ENCODE peak calls at places on chromosomes 13 and 19, in seven cellular contexts. S is H1, G is HepG2, F is K562, T is HCT116, M is SK-N-SH, D is GM12878. U is an unnamed sample.

GRCh38 chr19:6610934-6611370 is 20.0 kb upstream of the CD70 start:
- DNase-seq in S (no peak), G (no peak), F (no peak), T (peak), M (no peak), D (no peak), U (no peak)

GRCh38 chr13:37386276-37386675 is 212.3 kb downstream of the POSTN start:
- DNase-seq in S (no peak), G (no peak), F (no peak), T (no peak), M (no peak), D (no peak), U (no peak)

GRCh38 chr13:35356572-35356971 is 119.9 kb downstream of the MAB21L1 start:
- DNase-seq in S (no peak), G (no peak), F (no peak), T (no peak), M (no peak), D (no peak), U (no peak)

GRCh38 chr19:36771275-36772231 is 1.1 kb downstream of the ZNF850 start:
- DNase-seq in S (peak), G (peak), F (peak), T (no peak), M (peak), D (peak), U (peak)

GRCh38 chr19:17339088-17339741 is 1.9 kb downstream of the GTPBP3 start:
- DNase-seq in S (no peak), G (no peak), F (peak), T (no peak), M (peak), D (no peak), U (peak)

GRCh38 chr13:85538957-85539356 is 260.3 kb downstream of the SLITRK6 start:
- DNase-seq in S (no peak), G (no peak), F (no peak), T (no peak), M (no peak), D (no peak), U (no peak)

GRCh38 chr13:89076622-89077021 is 1405.5 kb downstream of the SLITRK5 start:
- DNase-seq in S (no peak), G (no peak), F (no peak), T (no peak), M (no peak), D (no peak), U (no peak)

GRCh38 chr19:4224470-4224869 is 4.9 kb upstream of the EBI3 start:
- DNase-seq in S (no peak), G (no peak), F (no peak), T (no peak), M (no peak), D (no peak), U (no peak)

GRCh38 chr19:36849701-36850645 is 703 bp upstream of the ZNF345 start:
- DNase-seq in S (no peak), G (peak), F (peak), T (no peak), M (peak), D (peak), U (peak)

GRCh38 chr13:66657165-66657895 is 572.8 kb downstream of the PCDH9 start:
- DNase-seq in S (no peak), G (peak), F (no peak), T (peak), M (peak), D (no peak), U (peak)

GRCh38 chr19:3282564-3282963 is 58.1 kb downstream of the CELF5 start:
- DNase-seq in S (no peak), G (no peak), F (no peak), T (no peak), M (no peak), D (no peak), U (no peak)

GRCh38 chr19:38143847-38144246 is 80.2 kb downstream of the DPF1 start:
- DNase-seq in S (no peak), G (no peak), F (no peak), T (no peak), M (no peak), D (no peak), U (no peak)

GRCh38 chr13:67147257-67148218 is 82.6 kb downstream of the PCDH9 start:
- DNase-seq in S (no peak), G (no peak), F (peak), T (no peak), M (no peak), D (no peak), U (no peak)

GRCh38 chr13:67650471-67650870 is 420.3 kb upstream of the PCDH9 start:
- DNase-seq in S (no peak), G (no peak), F (no peak), T (no peak), M (no peak), D (no peak), U (no peak)

GRCh38 chr13:98577823-98578285 is 947 bp upstream of the STK24 start:
- DNase-seq in S (no peak), G (peak), F (no peak), T (no peak), M (no peak), D (no peak), U (peak)

GRCh38 chr13:85693889-85694511 is 105.2 kb downstream of the SLITRK6 start:
- DNase-seq in S (no peak), G (no peak), F (no peak), T (no peak), M (no peak), D (no peak), U (no peak)

GRCh38 chr13:110812869-110813645 is 99.6 kb downstream of the ING1 start:
- DNase-seq in S (no peak), G (no peak), F (no peak), T (no peak), M (no peak), D (no peak), U (no peak)

GRCh38 chr19:10384580-10384979 is 4.2 kb upstream of the TYK2 start:
- DNase-seq in S (no peak), G (peak), F (no peak), T (no peak), M (no peak), D (no peak), U (no peak)

GRCh38 chr19:10378124-10378523 is 2.2 kb downstream of the TYK2 start:
- DNase-seq in S (no peak), G (no peak), F (no peak), T (no peak), M (no peak), D (no peak), U (no peak)

GRCh38 chr19:10380311-10381102 is at the start of gene TYK2:
- DNase-seq in S (peak), G (peak), F (peak), T (peak), M (peak), D (peak), U (peak)

DNA sequence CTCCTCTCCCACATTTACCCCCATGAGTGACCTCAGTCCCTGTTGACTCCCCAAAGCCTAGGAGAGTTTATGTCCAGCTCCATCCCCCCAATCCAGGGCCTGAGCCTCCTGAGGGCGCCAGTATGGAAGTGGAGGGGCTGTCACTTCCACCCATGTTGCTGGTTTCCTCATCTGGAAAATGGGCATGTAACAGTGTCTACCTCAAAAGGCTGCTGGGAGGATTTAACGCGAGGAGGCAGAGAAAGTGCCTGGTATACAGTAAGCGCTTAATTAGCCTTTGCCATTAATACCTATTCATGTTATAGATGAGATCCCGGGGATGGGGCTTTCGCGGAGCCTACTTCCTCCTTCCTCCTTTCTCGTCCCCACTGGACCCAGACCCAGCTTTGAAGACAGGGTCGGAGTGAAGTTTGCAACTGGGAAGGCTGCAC is 477 bp downstream of the TYK2 start:
- DNase-seq in S (no peak), G (no peak), F (peak), T (no peak), M (no peak), D (no peak), U (no peak)
- TF ChIP-seq JUND in S (no peak), G (no peak), F (no peak), T (no peak), M (no peak), D (no peak), U (no peak)

DNA sequence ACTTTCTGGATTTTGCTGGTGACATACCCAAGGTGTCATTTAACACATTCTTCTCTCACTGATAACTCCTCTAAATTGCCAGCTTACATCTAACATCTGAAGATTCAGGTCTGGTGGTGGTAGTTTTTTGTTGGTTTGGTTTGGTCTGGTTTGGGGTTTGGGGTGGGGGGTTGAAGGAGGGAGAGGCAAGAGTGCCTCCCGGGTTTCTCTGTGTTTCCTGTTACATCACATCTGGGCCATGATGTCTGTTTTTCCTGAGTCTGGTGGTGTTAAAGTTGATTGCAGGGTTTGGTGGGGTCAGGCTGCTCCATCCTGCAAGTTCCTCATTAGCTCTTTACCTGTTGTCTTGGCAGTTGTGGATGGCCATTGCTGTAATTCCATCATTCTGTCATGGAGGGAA is 155.8 kb upstream of the UBL3 start:
- DNase-seq in S (no peak), G (no peak), F (no peak), T (no peak), M (no peak), D (no peak), U (no peak)
- TF ChIP-seq JUND in S (no peak), G (no peak), F (no peak), T (no peak), M (no peak), D (no peak), U (no peak)

GRCh38 chr13:27125357-27126282 is 46.0 kb downstream of the USP12 start:
- DNase-seq in S (no peak), G (peak), F (peak), T (no peak), M (no peak), D (no peak), U (no peak)
- TF ChIP-seq JUND in S (no peak), G (no peak), F (peak), T (no peak), M (no peak), D (no peak), U (no peak)

GRCh38 chr13:39692650-39693438 is 37.4 kb downstream of the COG6 start:
- DNase-seq in S (no peak), G (no peak), F (no peak), T (no peak), M (no peak), D (no peak), U (no peak)
- TF ChIP-seq JUND in S (no peak), G (no peak), F (no peak), T (no peak), M (no peak), D (no peak), U (no peak)

GRCh38 chr13:45781553-45782326 is 69.8 kb downstream of the SIAH3 start:
- DNase-seq in S (no peak), G (no peak), F (no peak), T (no peak), M (peak), D (no peak), U (no peak)
- TF ChIP-seq JUND in S (no peak), G (no peak), F (no peak), T (no peak), M (no peak), D (no peak), U (no peak)

DNA sequence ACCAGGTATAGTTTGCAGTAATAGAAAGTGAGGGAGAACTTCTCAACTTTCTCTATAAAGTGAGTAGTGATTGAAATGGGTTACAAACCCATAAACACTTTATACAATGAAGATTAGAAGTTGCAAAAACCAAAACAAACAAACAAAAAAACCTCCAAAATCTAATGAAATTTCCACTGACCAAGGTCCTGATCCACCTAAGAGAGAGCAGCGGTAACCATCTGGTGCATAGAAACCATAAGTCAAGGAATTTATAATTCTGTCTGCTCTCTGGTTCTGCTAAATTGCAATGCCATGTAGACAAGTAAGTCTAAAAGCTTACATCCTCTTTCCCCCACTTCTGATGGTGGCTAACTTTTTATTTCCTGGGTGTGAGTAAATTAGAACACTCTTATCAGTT is 463.4 kb downstream of the EFNB2 start:
- DNase-seq in S (no peak), G (no peak), F (no peak), T (no peak), M (no peak), D (no peak), U (no peak)
- TF ChIP-seq JUND in S (no peak), G (no peak), F (no peak), T (no peak), M (no peak), D (no peak), U (no peak)

U was measured in T47D.